ENCODE peak calls at places on chromosomes 5 and 9, in nine cellular contexts. Z is astrocyte; K is Peyer's patch; L is tibial artery; B is GM12865; I is AG10803; S is CD8-positive, alpha-beta T cell; J is small intestine; P is A673. F is an unnamed sample.

GRCh38 chr9:2055203-2055658 is 40.1 kb downstream of the SMARCA2 start:
- DNase-seq in K (no peak), P (no peak), J (no peak), S (no peak), Z (peak), I (peak), B (peak), L (no peak), F (no peak)

GRCh38 chr5:41748631-41749030 is 121.6 kb downstream of the OXCT1 start:
- DNase-seq in I (no peak), L (no peak), S (no peak), J (no peak), B (peak), P (no peak), K (no peak), Z (peak), F (no peak)

GRCh38 chr9:128992995-128993394 is 35.1 kb downstream of the SH3GLB2 start:
- DNase-seq in I (peak), Z (no peak), S (no peak), K (no peak), L (no peak), J (peak), P (no peak), B (no peak), F (no peak)

GRCh38 chr9:113648048-113648447 is 184.5 kb downstream of the RGS3 start:
- DNase-seq in P (no peak), B (no peak), J (no peak), I (no peak), L (no peak), S (no peak), Z (no peak), K (no peak), F (no peak)

GRCh38 chr5:78518365-78519197 is 130.0 kb downstream of the LHFPL2 start:
- DNase-seq in I (peak), Z (peak), P (no peak), L (peak), K (no peak), S (no peak), J (peak), B (no peak), F (no peak)

GRCh38 chr9:137085918-137086530 is 761 bp upstream of the MAN1B1 start:
- DNase-seq in I (peak), P (no peak), J (peak), Z (no peak), K (peak), S (peak), B (peak), L (peak), F (no peak)

GRCh38 chr5:159878988-159879471 is 37.3 kb upstream of the ADRA1B start:
- DNase-seq in L (peak), Z (peak), B (no peak), J (no peak), K (no peak), I (peak), S (no peak), P (peak), F (no peak)

GRCh38 chr5:143194206-143194605 is 209.3 kb downstream of the NR3C1 start:
- DNase-seq in P (no peak), J (no peak), L (no peak), K (no peak), I (peak), S (no peak), B (no peak), Z (no peak), F (no peak)

GRCh38 chr5:125316913-125317545 is 570.6 kb upstream of the ZNF608 start:
- DNase-seq in I (no peak), S (no peak), Z (no peak), J (no peak), B (no peak), P (no peak), L (no peak), K (no peak), F (no peak)

GRCh38 chr5:125321654-125322053 is 575.2 kb upstream of the ZNF608 start:
- DNase-seq in L (no peak), Z (no peak), K (no peak), B (no peak), S (no peak), I (no peak), P (no peak), J (no peak), F (no peak)

GRCh38 chr5:125313555-125313954 is 567.1 kb upstream of the ZNF608 start:
- DNase-seq in I (no peak), L (no peak), Z (no peak), S (no peak), K (no peak), P (no peak), B (no peak), J (no peak), F (no peak)

GRCh38 chr5:125316386-125316785 is 569.9 kb upstream of the ZNF608 start:
- DNase-seq in S (no peak), K (no peak), J (no peak), Z (no peak), I (peak), L (no peak), P (no peak), B (no peak), F (no peak)

DNA sequence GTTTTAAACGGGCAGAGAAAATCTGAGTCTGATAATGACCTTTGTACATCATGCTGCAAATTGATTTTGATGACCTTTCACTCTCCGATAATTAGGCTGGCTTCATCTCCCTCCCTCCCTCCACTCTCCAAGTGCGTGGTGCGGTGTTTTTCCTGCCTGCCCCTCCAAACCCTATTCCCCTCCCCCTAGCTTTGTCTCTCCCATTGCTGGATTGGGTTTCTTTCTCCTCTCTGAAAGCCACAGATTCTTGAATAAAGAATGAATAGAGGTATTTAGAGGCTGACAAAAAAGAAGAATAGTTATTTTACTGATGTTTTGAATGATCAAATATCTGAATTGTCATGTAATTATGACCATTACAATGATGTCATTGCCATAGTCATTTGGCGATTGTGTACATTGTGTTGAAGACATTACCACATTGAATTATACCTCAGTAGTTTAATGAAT is 571.1 kb upstream of the ZNF608 start:
- DNase-seq in S (no peak), J (peak), K (no peak), B (no peak), P (no peak), I (no peak), L (no peak), Z (peak), F (no peak)
- H3K4me3 ChIP-seq in S (no peak), J (no peak), K (no peak), B (no peak), P (no peak), I (no peak), L (no peak), Z (no peak), F (no peak)

GRCh38 chr5:180808461-180809000 is 5.9 kb upstream of the MGAT1 start:
- DNase-seq in B (no peak), I (no peak), P (no peak), K (no peak), J (peak), L (peak), Z (no peak), S (no peak), F (no peak)

GRCh38 chr5:180809403-180810209 is 7.0 kb upstream of the MGAT1 start:
- DNase-seq in K (peak), I (peak), S (peak), J (peak), L (peak), Z (peak), P (peak), B (peak), F (peak)

GRCh38 chr5:180806351-180807011 is 3.9 kb upstream of the MGAT1 start:
- DNase-seq in P (no peak), B (no peak), J (no peak), K (no peak), Z (no peak), I (no peak), S (no peak), L (peak), F (no peak)

GRCh38 chr5:180810210-180811011 is 7.8 kb upstream of the MGAT1 start:
- DNase-seq in Z (peak), K (peak), I (peak), S (peak), J (peak), B (peak), L (peak), P (peak), F (peak)

DNA sequence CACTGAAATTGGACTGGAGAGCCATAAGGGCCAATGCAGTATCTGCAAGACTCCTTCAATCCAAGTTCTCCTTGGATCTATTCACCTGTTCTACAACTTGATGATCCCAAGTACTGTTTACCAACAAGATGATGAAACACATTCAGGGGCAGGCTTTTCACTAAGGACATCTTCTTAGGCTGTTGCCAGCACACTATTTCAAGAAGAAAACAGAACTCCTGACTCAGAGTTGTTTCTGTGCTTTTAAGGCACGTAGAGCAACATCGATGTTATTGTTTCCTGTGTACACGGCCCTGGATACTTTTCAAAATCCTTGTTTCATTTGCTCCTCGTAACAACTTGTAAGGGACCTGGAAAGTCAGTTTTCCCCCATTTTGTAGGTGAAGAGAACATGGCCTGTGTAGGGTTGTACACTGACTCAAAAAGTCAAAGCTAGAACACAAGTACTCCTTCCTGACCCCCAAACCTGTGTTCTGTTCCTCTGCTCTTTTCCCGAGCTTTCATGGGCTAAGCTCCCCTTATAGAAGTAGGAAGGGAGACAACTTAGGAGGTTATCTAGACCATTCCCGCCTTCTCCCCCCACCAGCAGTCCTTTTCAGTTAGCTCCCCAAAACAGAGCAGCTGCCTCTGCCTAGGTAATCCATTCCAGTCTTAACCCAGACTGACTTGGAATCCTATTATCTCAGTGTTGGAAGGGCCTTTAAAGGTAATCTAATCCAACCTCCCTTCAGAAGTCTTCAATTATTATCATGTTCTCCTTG is 5.2 kb upstream of the MGAT1 start:
- DNase-seq in K (no peak), B (no peak), P (no peak), J (no peak), Z (no peak), I (peak), L (no peak), S (no peak), F (no peak)
- H3K4me3 ChIP-seq in K (peak), B (peak), P (peak), J (peak), Z (peak), I (peak), L (peak), S (peak), F (peak)

GRCh38 chr9:83062011-83062652 is 810 bp downstream of the RASEF start:
- DNase-seq in Z (peak), K (no peak), S (no peak), I (no peak), B (no peak), P (peak), J (peak), L (no peak), F (no peak)

GRCh38 chr9:83059417-83059816 is 3.5 kb downstream of the RASEF start:
- DNase-seq in B (no peak), K (no peak), L (no peak), Z (no peak), P (no peak), S (no peak), J (no peak), I (no peak), F (no peak)

GRCh38 chr9:83061036-83061435 is 1.9 kb downstream of the RASEF start:
- DNase-seq in S (no peak), P (no peak), J (peak), Z (no peak), I (no peak), L (no peak), B (no peak), K (no peak), F (no peak)

GRCh38 chr9:83062653-83063527 is at the start of gene RASEF:
- DNase-seq in S (no peak), B (no peak), L (no peak), P (peak), K (no peak), I (no peak), J (peak), Z (peak), F (no peak)

DNA sequence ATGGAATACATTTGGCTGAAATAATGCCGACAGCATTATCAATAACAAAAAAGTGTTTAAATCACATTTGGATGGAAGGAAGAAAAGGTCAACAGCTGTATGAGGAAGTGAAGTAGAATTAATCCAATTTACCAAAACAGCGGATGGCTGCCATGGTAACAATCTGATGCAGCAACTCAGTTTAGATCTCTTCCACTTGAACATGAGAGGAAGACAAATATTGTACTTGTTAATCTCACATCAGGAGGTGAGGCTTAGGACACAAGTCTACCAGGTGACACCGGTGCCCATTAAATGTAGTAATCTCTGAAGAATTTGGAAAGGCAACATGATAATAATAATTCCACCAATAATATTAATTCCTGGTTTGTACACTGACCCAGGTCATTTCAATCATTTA is 2.4 kb downstream of the RASEF start:
- DNase-seq in K (no peak), B (no peak), I (no peak), Z (no peak), P (no peak), J (peak), L (no peak), S (no peak), F (no peak)
- H3K4me3 ChIP-seq in K (peak), B (no peak), I (no peak), Z (no peak), P (no peak), J (no peak), L (no peak), S (no peak), F (no peak)

GRCh38 chr9:133558191-133559126 is 24.0 kb downstream of the ADAMTSL2 start:
- DNase-seq in B (peak), Z (peak), S (no peak), J (no peak), I (peak), P (peak), L (no peak), K (no peak), F (peak)
- H3K4me3 ChIP-seq in B (no peak), Z (peak), S (no peak), J (no peak), I (peak), P (no peak), L (no peak), K (no peak), F (no peak)

GRCh38 chr5:111755264-111755941 is 1.6 kb downstream of the NREP start:
- DNase-seq in S (no peak), K (no peak), Z (no peak), I (no peak), J (no peak), B (peak), L (no peak), P (no peak), F (no peak)

GRCh38 chr5:111756701-111757581 is at the start of gene NREP:
- DNase-seq in J (peak), L (peak), P (peak), I (peak), Z (peak), K (peak), S (no peak), B (peak), F (peak)

GRCh38 chr5:111755942-111756353 is 1.0 kb downstream of the NREP start:
- DNase-seq in K (no peak), L (no peak), B (peak), Z (no peak), S (no peak), P (peak), J (no peak), I (peak), F (no peak)

GRCh38 chr5:111752426-111752965 is 4.5 kb downstream of the NREP start:
- DNase-seq in K (no peak), L (no peak), S (no peak), I (no peak), Z (no peak), J (no peak), B (no peak), P (no peak), F (no peak)

DNA sequence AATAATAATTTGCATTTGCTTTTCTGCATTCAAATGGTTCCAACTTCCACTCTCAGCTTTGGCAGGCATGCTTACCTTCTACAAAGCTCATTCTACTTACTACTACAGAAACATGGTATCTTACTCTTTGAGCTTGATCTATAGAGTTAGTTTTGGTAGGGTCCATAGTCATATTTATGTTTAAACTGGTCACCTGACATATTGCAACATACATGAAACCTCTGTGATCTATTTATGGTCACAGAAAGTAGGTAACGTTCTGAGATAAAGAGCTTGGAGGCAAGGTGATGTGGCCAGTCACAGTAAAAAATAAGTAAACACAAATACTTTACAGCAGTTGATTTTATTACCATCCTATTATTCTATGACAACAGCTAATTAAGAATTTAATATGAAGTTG is 2.8 kb downstream of the NREP start:
- DNase-seq in K (no peak), I (no peak), J (no peak), L (no peak), P (no peak), B (no peak), S (no peak), Z (no peak), F (no peak)
- H3K4me3 ChIP-seq in K (no peak), I (peak), J (no peak), L (no peak), P (no peak), B (no peak), S (no peak), Z (peak), F (no peak)

DNA sequence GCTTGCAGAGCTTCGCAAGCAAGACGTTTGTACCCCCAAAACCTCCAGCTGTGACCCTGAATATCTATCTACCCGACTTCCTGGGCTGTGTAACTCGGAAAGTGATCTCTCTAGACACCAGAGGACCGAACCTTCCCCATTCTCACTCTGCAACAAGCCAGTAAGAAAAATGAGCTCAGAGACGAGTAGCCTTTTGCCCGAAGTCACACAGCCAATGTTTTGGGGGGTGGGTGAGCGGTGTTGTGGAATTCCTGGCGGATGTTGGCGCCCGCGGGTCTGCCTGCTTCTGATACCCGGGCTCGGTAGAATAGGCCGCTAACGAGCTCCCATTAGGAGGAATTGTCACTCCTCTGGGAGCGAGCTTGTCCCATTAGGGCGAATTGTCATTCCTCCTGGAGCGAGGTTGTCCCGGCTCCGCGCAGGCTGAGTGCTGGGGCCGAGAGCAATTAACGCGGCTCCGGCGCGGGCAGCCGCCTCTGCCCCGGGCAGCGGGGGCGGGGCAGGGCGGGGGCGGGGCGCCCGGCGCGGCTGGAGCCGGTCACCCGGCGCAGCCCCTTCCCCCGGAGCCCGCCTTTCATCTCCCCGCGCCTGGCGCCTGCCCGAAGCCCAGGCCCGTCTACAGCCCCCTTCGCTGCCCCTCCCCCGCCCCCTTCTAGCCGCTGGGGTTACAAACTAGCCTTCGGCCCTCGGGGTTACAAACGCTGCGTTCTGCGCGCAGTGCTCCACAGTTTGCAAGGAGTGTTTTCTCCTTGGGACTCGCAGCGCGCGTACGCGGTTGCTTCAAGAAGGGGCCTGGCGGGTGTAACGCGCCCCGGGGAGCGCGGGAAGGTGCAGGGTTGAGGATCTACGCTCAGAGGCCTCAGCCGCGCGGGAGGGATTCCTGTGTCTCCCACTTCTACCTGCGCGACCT is 3.5 kb upstream of the MSX2 start:
- DNase-seq in S (no peak), K (no peak), I (no peak), P (no peak), B (no peak), Z (no peak), L (no peak), J (no peak), F (no peak)
- H3K4me3 ChIP-seq in S (no peak), K (peak), I (no peak), P (no peak), B (no peak), Z (peak), L (peak), J (peak), F (no peak)

GRCh38 chr5:81779125-81779934 is 28.4 kb upstream of the SSBP2 start:
- DNase-seq in P (no peak), I (peak), B (peak), J (peak), Z (no peak), S (peak), L (peak), K (peak), F (peak)
- H3K4me3 ChIP-seq in P (peak), I (peak), B (peak), J (peak), Z (peak), S (peak), L (peak), K (peak), F (peak)

DNA sequence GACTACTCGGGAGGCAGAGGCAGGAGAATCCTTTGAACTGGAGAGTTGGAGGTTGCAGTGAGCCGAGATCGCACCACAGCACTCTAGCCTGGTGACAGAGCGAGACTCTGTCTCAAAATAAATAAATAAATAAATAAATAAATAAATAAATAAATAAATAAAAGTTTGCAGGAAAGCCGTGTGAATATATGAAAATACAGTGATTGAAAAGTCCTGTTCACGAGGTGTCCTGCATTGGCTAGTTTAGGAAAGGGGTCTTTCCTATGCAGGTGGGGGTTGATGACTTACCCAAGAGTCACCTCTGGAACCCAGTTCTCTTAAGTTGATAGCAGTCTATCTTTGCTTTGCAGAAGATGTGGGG is 7.3 kb downstream of the TENT4A start:
- DNase-seq in Z (no peak), S (no peak), P (no peak), J (no peak), B (no peak), I (no peak), K (no peak), L (no peak), F (no peak)
- H3K4me3 ChIP-seq in Z (no peak), S (no peak), P (no peak), J (no peak), B (no peak), I (no peak), K (no peak), L (no peak), F (no peak)

GRCh38 chr5:95823738-95824609 is 1.4 kb upstream of the GLRX start:
- DNase-seq in S (peak), Z (peak), L (peak), B (peak), I (peak), K (peak), P (peak), J (peak), F (peak)
- H3K4me3 ChIP-seq in S (peak), Z (peak), L (peak), B (peak), I (peak), K (peak), P (peak), J (peak), F (peak)

F was measured in CD8-positive, alpha-beta memory T cell.